ENCODE peak calls at places on chromosomes 5 and 9, in eight cellular contexts. One of them, this sample, is unnamed.

GRCh38 chr5:72677447-72677846 is 139.0 kb upstream of the TNPO1 start:
- DNase-seq in astrocyte: no peak
- DNase-seq in upper lobe of right lung: no peak
- DNase-seq in tibial nerve: no peak
- DNase-seq in pancreas: no peak
- DNase-seq in stomach: no peak
- DNase-seq in mammary epithelial cell: no peak
- DNase-seq in left ventricle myocardium inferior: no peak
- DNase-seq in this sample: no peak

GRCh38 chr5:136249678-136250266 is 56.8 kb upstream of the SMIM32 start:
- DNase-seq in left ventricle myocardium inferior: peak
- DNase-seq in mammary epithelial cell: peak
- DNase-seq in astrocyte: peak
- DNase-seq in stomach: peak
- DNase-seq in tibial nerve: peak
- DNase-seq in pancreas: peak
- DNase-seq in upper lobe of right lung: peak
- DNase-seq in this sample: peak

GRCh38 chr9:106421772-106422171 is 441.2 kb upstream of the ZNF462 start:
- DNase-seq in tibial nerve: no peak
- DNase-seq in pancreas: no peak
- DNase-seq in mammary epithelial cell: peak
- DNase-seq in astrocyte: no peak
- DNase-seq in upper lobe of right lung: no peak
- DNase-seq in stomach: no peak
- DNase-seq in left ventricle myocardium inferior: no peak
- DNase-seq in this sample: no peak

GRCh38 chr9:96140401-96141180 is 161.4 kb downstream of the HSD17B3 start:
- DNase-seq in stomach: peak
- DNase-seq in tibial nerve: no peak
- DNase-seq in mammary epithelial cell: no peak
- DNase-seq in upper lobe of right lung: no peak
- DNase-seq in pancreas: no peak
- DNase-seq in left ventricle myocardium inferior: no peak
- DNase-seq in astrocyte: no peak
- DNase-seq in this sample: peak

GRCh38 chr5:171537923-171538537 is 118.6 kb downstream of the FGF18 start:
- DNase-seq in tibial nerve: no peak
- DNase-seq in pancreas: no peak
- DNase-seq in stomach: no peak
- DNase-seq in upper lobe of right lung: no peak
- DNase-seq in left ventricle myocardium inferior: no peak
- DNase-seq in mammary epithelial cell: no peak
- DNase-seq in astrocyte: no peak
- DNase-seq in this sample: no peak

GRCh38 chr5:107875834-107876233 is 205.1 kb upstream of the EFNA5 start:
- DNase-seq in left ventricle myocardium inferior: no peak
- DNase-seq in mammary epithelial cell: no peak
- DNase-seq in stomach: no peak
- DNase-seq in pancreas: no peak
- DNase-seq in tibial nerve: no peak
- DNase-seq in upper lobe of right lung: no peak
- DNase-seq in astrocyte: peak
- DNase-seq in this sample: no peak

GRCh38 chr9:90020277-90020871 is 415.6 kb downstream of the GADD45G start:
- DNase-seq in astrocyte: peak
- DNase-seq in upper lobe of right lung: no peak
- DNase-seq in pancreas: no peak
- DNase-seq in left ventricle myocardium inferior: no peak
- DNase-seq in mammary epithelial cell: peak
- DNase-seq in tibial nerve: no peak
- DNase-seq in stomach: no peak
- DNase-seq in this sample: no peak

GRCh38 chr9:121736147-121736721 is 84.8 kb downstream of the DAB2IP start:
- DNase-seq in tibial nerve: peak
- DNase-seq in astrocyte: no peak
- DNase-seq in stomach: peak
- DNase-seq in mammary epithelial cell: no peak
- DNase-seq in pancreas: peak
- DNase-seq in left ventricle myocardium inferior: peak
- DNase-seq in upper lobe of right lung: peak
- DNase-seq in this sample: peak

GRCh38 chr9:5617749-5618148 is 11.2 kb upstream of the RIC1 start:
- DNase-seq in astrocyte: no peak
- DNase-seq in upper lobe of right lung: no peak
- DNase-seq in mammary epithelial cell: no peak
- DNase-seq in tibial nerve: no peak
- DNase-seq in pancreas: no peak
- DNase-seq in left ventricle myocardium inferior: no peak
- DNase-seq in stomach: no peak
- DNase-seq in this sample: no peak

GRCh38 chr5:72195581-72195980 is 88.3 kb downstream of the MAP1B start:
- DNase-seq in tibial nerve: no peak
- DNase-seq in upper lobe of right lung: no peak
- DNase-seq in mammary epithelial cell: no peak
- DNase-seq in pancreas: no peak
- DNase-seq in left ventricle myocardium inferior: no peak
- DNase-seq in stomach: no peak
- DNase-seq in astrocyte: no peak
- DNase-seq in this sample: no peak

GRCh38 chr5:1791176-1791575 is 8.5 kb downstream of the MRPL36 start:
- DNase-seq in stomach: no peak
- DNase-seq in mammary epithelial cell: no peak
- DNase-seq in pancreas: no peak
- DNase-seq in astrocyte: no peak
- DNase-seq in tibial nerve: no peak
- DNase-seq in upper lobe of right lung: peak
- DNase-seq in left ventricle myocardium inferior: no peak
- DNase-seq in this sample: no peak

GRCh38 chr5:109485030-109485429 is 75.3 kb upstream of the PJA2 start:
- DNase-seq in mammary epithelial cell: no peak
- DNase-seq in left ventricle myocardium inferior: peak
- DNase-seq in stomach: peak
- DNase-seq in astrocyte: peak
- DNase-seq in upper lobe of right lung: peak
- DNase-seq in pancreas: peak
- DNase-seq in tibial nerve: peak
- DNase-seq in this sample: peak

GRCh38 chr9:136740069-136740468 is 2.7 kb downstream of the LCN10 start:
- DNase-seq in tibial nerve: no peak
- DNase-seq in astrocyte: no peak
- DNase-seq in mammary epithelial cell: no peak
- DNase-seq in left ventricle myocardium inferior: no peak
- DNase-seq in stomach: no peak
- DNase-seq in pancreas: no peak
- DNase-seq in upper lobe of right lung: no peak
- DNase-seq in this sample: no peak

GRCh38 chr5:116507051-116507537 is 67.5 kb downstream of the SEMA6A start:
- DNase-seq in tibial nerve: no peak
- DNase-seq in stomach: no peak
- DNase-seq in upper lobe of right lung: no peak
- DNase-seq in pancreas: no peak
- DNase-seq in mammary epithelial cell: no peak
- DNase-seq in left ventricle myocardium inferior: no peak
- DNase-seq in astrocyte: no peak
- DNase-seq in this sample: no peak

GRCh38 chr9:82332018-82332773 is 343.6 kb downstream of the SPATA31D1 start:
- DNase-seq in tibial nerve: no peak
- DNase-seq in stomach: no peak
- DNase-seq in astrocyte: peak
- DNase-seq in left ventricle myocardium inferior: no peak
- DNase-seq in upper lobe of right lung: no peak
- DNase-seq in mammary epithelial cell: peak
- DNase-seq in pancreas: no peak
- DNase-seq in this sample: no peak

GRCh38 chr9:94767331-94768099 is 41.0 kb downstream of the AOPEP start:
- DNase-seq in left ventricle myocardium inferior: no peak
- DNase-seq in tibial nerve: no peak
- DNase-seq in pancreas: no peak
- DNase-seq in astrocyte: peak
- DNase-seq in upper lobe of right lung: no peak
- DNase-seq in stomach: no peak
- DNase-seq in mammary epithelial cell: no peak
- DNase-seq in this sample: no peak

GRCh38 chr9:127860260-127860659 is 5.8 kb upstream of the ENG start:
- DNase-seq in tibial nerve: no peak
- DNase-seq in mammary epithelial cell: no peak
- DNase-seq in pancreas: no peak
- DNase-seq in left ventricle myocardium inferior: no peak
- DNase-seq in stomach: no peak
- DNase-seq in upper lobe of right lung: no peak
- DNase-seq in astrocyte: no peak
- DNase-seq in this sample: no peak

GRCh38 chr5:154440540-154440939 is 5.3 kb upstream of the SAP30L start:
- DNase-seq in left ventricle myocardium inferior: no peak
- DNase-seq in tibial nerve: no peak
- DNase-seq in mammary epithelial cell: no peak
- DNase-seq in pancreas: no peak
- DNase-seq in astrocyte: no peak
- DNase-seq in upper lobe of right lung: no peak
- DNase-seq in stomach: no peak
- DNase-seq in this sample: no peak

GRCh38 chr9:77215874-77216273 is 38.5 kb downstream of the VPS13A start:
- DNase-seq in upper lobe of right lung: no peak
- DNase-seq in left ventricle myocardium inferior: no peak
- DNase-seq in pancreas: no peak
- DNase-seq in tibial nerve: no peak
- DNase-seq in astrocyte: no peak
- DNase-seq in mammary epithelial cell: no peak
- DNase-seq in stomach: no peak
- DNase-seq in this sample: no peak
- TF ChIP-seq CTCF in upper lobe of right lung: no peak
- TF ChIP-seq CTCF in left ventricle myocardium inferior: peak
- TF ChIP-seq CTCF in pancreas: no peak
- TF ChIP-seq CTCF in tibial nerve: no peak
- TF ChIP-seq CTCF in astrocyte: no peak
- TF ChIP-seq CTCF in mammary epithelial cell: peak
- TF ChIP-seq CTCF in stomach: no peak
- TF ChIP-seq CTCF in this sample: no peak

DNA sequence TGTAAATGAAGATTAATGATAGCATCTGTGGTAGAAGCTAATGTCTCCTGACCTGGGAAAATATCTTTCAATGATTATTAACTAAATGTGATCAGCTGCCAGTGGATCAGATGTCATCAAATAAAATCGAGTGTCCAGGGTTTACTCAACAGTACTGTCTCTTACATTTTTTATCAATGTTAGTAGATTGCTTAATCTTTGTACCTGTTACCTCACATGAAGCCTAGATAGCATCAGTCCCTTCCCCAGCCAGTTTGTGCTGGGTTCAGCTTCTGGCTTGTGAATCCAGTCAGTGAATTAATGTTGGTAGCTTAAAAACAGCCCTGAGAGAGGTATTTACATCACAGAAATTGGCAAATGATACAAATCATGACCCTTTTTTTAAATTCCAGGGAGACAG is 134.4 kb downstream of the GHR start:
- DNase-seq in stomach: no peak
- DNase-seq in astrocyte: no peak
- DNase-seq in upper lobe of right lung: no peak
- DNase-seq in mammary epithelial cell: no peak
- DNase-seq in left ventricle myocardium inferior: no peak
- DNase-seq in tibial nerve: no peak
- DNase-seq in pancreas: no peak
- DNase-seq in this sample: no peak
- H3K27ac ChIP-seq in stomach: no peak
- H3K27ac ChIP-seq in astrocyte: no peak
- H3K27ac ChIP-seq in upper lobe of right lung: no peak
- H3K27ac ChIP-seq in mammary epithelial cell: no peak
- H3K27ac ChIP-seq in left ventricle myocardium inferior: no peak
- H3K27ac ChIP-seq in tibial nerve: no peak
- H3K27ac ChIP-seq in pancreas: no peak
- H3K27ac ChIP-seq in this sample: no peak

DNA sequence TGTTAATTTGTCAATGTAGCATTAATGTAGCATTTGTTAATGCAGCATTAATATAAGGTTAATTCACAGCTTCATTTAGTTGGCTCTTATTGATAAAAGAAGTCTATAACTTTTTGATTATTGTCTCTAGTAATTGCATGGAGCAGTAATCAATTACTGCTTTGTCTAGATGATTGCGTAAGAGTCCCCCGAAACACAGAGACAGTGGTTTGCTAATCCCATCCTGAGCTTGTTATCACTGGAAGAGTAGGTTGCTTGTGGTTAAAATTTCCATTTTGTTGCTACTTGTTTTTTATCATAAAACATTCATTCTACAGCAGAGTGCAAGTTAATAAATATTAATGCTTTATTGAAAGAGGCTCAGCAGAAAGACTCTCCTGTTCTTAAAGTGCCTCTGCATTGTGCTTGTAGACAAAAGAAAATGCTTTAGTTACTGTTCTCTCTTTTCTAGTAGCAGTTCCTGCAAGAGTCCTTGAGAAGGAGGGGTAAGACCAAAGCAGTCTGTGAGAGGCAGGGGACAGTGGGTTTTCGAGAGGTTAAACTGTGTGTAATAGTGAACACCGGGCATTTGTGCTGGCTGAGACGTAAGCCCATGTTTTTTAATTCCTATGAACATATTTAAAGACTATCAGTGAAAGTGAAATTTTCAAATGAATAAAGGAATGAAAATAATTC is 291.7 kb downstream of the TRPM3 start:
- DNase-seq in left ventricle myocardium inferior: no peak
- DNase-seq in upper lobe of right lung: no peak
- DNase-seq in tibial nerve: no peak
- DNase-seq in pancreas: no peak
- DNase-seq in mammary epithelial cell: no peak
- DNase-seq in stomach: no peak
- DNase-seq in astrocyte: no peak
- DNase-seq in this sample: no peak
- H3K4me3 ChIP-seq in left ventricle myocardium inferior: no peak
- H3K4me3 ChIP-seq in upper lobe of right lung: no peak
- H3K4me3 ChIP-seq in tibial nerve: no peak
- H3K4me3 ChIP-seq in pancreas: no peak
- H3K4me3 ChIP-seq in mammary epithelial cell: no peak
- H3K4me3 ChIP-seq in stomach: no peak
- H3K4me3 ChIP-seq in astrocyte: no peak
- H3K4me3 ChIP-seq in this sample: no peak

GRCh38 chr9:124858330-124859046 is 3.3 kb downstream of the RPL35 start:
- DNase-seq in mammary epithelial cell: no peak
- DNase-seq in upper lobe of right lung: no peak
- DNase-seq in tibial nerve: no peak
- DNase-seq in pancreas: no peak
- DNase-seq in astrocyte: no peak
- DNase-seq in left ventricle myocardium inferior: no peak
- DNase-seq in stomach: no peak
- DNase-seq in this sample: no peak

GRCh38 chr9:124860582-124861341 is 995 bp downstream of the RPL35 start:
- DNase-seq in upper lobe of right lung: no peak
- DNase-seq in astrocyte: no peak
- DNase-seq in pancreas: no peak
- DNase-seq in tibial nerve: no peak
- DNase-seq in stomach: no peak
- DNase-seq in mammary epithelial cell: no peak
- DNase-seq in left ventricle myocardium inferior: no peak
- DNase-seq in this sample: no peak

GRCh38 chr9:124863371-124863831 is 1.5 kb downstream of the ARPC5L start:
- DNase-seq in left ventricle myocardium inferior: no peak
- DNase-seq in stomach: no peak
- DNase-seq in astrocyte: no peak
- DNase-seq in upper lobe of right lung: no peak
- DNase-seq in tibial nerve: no peak
- DNase-seq in mammary epithelial cell: peak
- DNase-seq in pancreas: no peak
- DNase-seq in this sample: no peak

GRCh38 chr9:124859803-124860581 is 1.8 kb downstream of the RPL35 start:
- DNase-seq in upper lobe of right lung: no peak
- DNase-seq in stomach: no peak
- DNase-seq in left ventricle myocardium inferior: no peak
- DNase-seq in tibial nerve: no peak
- DNase-seq in astrocyte: no peak
- DNase-seq in mammary epithelial cell: no peak
- DNase-seq in pancreas: no peak
- DNase-seq in this sample: no peak

GRCh38 chr9:124861342-124862229 is at the start of the genes ARPC5L and RPL35:
- DNase-seq in stomach: peak
- DNase-seq in mammary epithelial cell: peak
- DNase-seq in left ventricle myocardium inferior: peak
- DNase-seq in pancreas: peak
- DNase-seq in upper lobe of right lung: peak
- DNase-seq in astrocyte: peak
- DNase-seq in tibial nerve: peak
- DNase-seq in this sample: peak
- TF ChIP-seq CTCF in stomach: no peak
- TF ChIP-seq CTCF in mammary epithelial cell: peak
- TF ChIP-seq CTCF in left ventricle myocardium inferior: no peak
- TF ChIP-seq CTCF in pancreas: no peak
- TF ChIP-seq CTCF in upper lobe of right lung: peak
- TF ChIP-seq CTCF in astrocyte: no peak
- TF ChIP-seq CTCF in tibial nerve: no peak
- TF ChIP-seq CTCF in this sample: peak

This sample was measured in colonic mucosa.